ENCODE peak calls at places on chromosomes 13 and 19, in four cellular contexts. G, D, P and U are unnamed samples.

GRCh38 chr13:89554801-89555200 is 1792.7 kb upstream of the MIR17HG start:
- DNase-seq in G (no peak), D (no peak), P (no peak), U (no peak)

GRCh38 chr19:10478903-10479384 is 24.2 kb downstream of the KEAP1 start:
- DNase-seq in G (peak), D (peak), P (peak), U (peak)

GRCh38 chr13:113825851-113826250 is 38.0 kb downstream of the GAS6 start:
- DNase-seq in G (no peak), D (peak), P (no peak), U (no peak)

GRCh38 chr13:42181381-42181953 is 90.5 kb upstream of the AKAP11 start:
- DNase-seq in G (no peak), D (no peak), P (no peak), U (no peak)

GRCh38 chr19:35978832-35979365 is 16.1 kb upstream of the SDHAF1 start:
- DNase-seq in G (no peak), D (peak), P (no peak), U (no peak)

GRCh38 chr13:99998261-99998660 is 16.7 kb downstream of the ZIC2 start:
- DNase-seq in G (no peak), D (no peak), P (no peak), U (no peak)

GRCh38 chr19:7533281-7533819 is 2.2 kb upstream of the PNPLA6 start:
- DNase-seq in G (no peak), D (peak), P (no peak), U (peak)

GRCh38 chr13:51249767-51250741 is 27.9 kb downstream of the FAM124A start:
- DNase-seq in G (no peak), D (no peak), P (no peak), U (no peak)

GRCh38 chr13:50891206-50891605 is 18.4 kb upstream of the RNASEH2B start:
- DNase-seq in G (no peak), D (no peak), P (no peak), U (no peak)

GRCh38 chr13:73040968-73041580 is 17.7 kb upstream of the KLF5 start:
- DNase-seq in G (no peak), D (no peak), P (no peak), U (no peak)

GRCh38 chr13:26785845-26786630 is 25.5 kb upstream of the GPR12 start:
- DNase-seq in G (peak), D (no peak), P (no peak), U (no peak)

GRCh38 chr13:100815476-100816046 is 141.0 kb upstream of the TMTC4 start:
- DNase-seq in G (no peak), D (no peak), P (no peak), U (no peak)

GRCh38 chr13:93875527-93875926 is 604.0 kb downstream of the DCT start:
- DNase-seq in G (no peak), D (no peak), P (no peak), U (no peak)

GRCh38 chr13:87120476-87120875 is 550.7 kb upstream of the SLITRK5 start:
- DNase-seq in G (no peak), D (no peak), P (no peak), U (no peak)

GRCh38 chr13:74064805-74065204 is 69.4 kb downstream of the KLF12 start:
- DNase-seq in G (no peak), D (no peak), P (no peak), U (no peak)

GRCh38 chr13:76425930-76426329 is 460.3 kb downstream of the KCTD12 start:
- DNase-seq in G (no peak), D (no peak), P (no peak), U (no peak)

GRCh38 chr19:47694466-47695273 is 18.6 kb upstream of the EHD2 start:
- DNase-seq in G (no peak), D (no peak), P (no peak), U (no peak)

GRCh38 chr13:103004790-103005307 is 61.4 kb downstream of the SLC10A2 start:
- DNase-seq in G (no peak), D (no peak), P (no peak), U (no peak)

GRCh38 chr13:86201477-86201876 is 402.3 kb upstream of the SLITRK6 start:
- DNase-seq in G (no peak), D (no peak), P (no peak), U (no peak)

GRCh38 chr13:27978301-27978968 is 9.3 kb upstream of the CDX2 start:
- DNase-seq in G (no peak), D (peak), P (no peak), U (no peak)

GRCh38 chr13:53064721-53065120 is 36.1 kb downstream of the OLFM4 start:
- DNase-seq in G (no peak), D (peak), P (no peak), U (no peak)

GRCh38 chr13:99265823-99266426 is 7.7 kb upstream of the GPR18 start:
- DNase-seq in G (peak), D (no peak), P (no peak), U (no peak)

GRCh38 chr19:16143399-16144215 is at the start of gene HSH2D:
- DNase-seq in G (peak), D (peak), P (no peak), U (no peak)

GRCh38 chr19:30159636-30160035 is 212.5 kb upstream of the ZNF536 start:
- DNase-seq in G (no peak), D (no peak), P (no peak), U (no peak)

GRCh38 chr13:33125821-33126570 is 109.8 kb downstream of the KL start:
- DNase-seq in G (no peak), D (no peak), P (peak), U (peak)

GRCh38 chr19:11106477-11106876 is 17.2 kb downstream of the LDLR start:
- DNase-seq in G (no peak), D (no peak), P (no peak), U (no peak)

GRCh38 chr19:6412111-6412999 is 12.3 kb downstream of the KHSRP start:
- DNase-seq in G (peak), D (peak), P (no peak), U (peak)

GRCh38 chr13:110311721-110312668 is 4.9 kb downstream of the COL4A2 start:
- DNase-seq in G (no peak), D (no peak), P (no peak), U (no peak)

GRCh38 chr13:99295488-99296252 is 11.5 kb downstream of the GPR183 start:
- DNase-seq in G (no peak), D (no peak), P (no peak), U (no peak)

GRCh38 chr13:99312493-99312883 is 5.3 kb upstream of the GPR183 start:
- DNase-seq in G (no peak), D (no peak), P (no peak), U (peak)

GRCh38 chr19:32457540-32457939 is 52.0 kb downstream of the DPY19L3 start:
- DNase-seq in G (no peak), D (no peak), P (no peak), U (no peak)

GRCh38 chr13:102729560-102730275 is 34.9 kb upstream of the METTL21C start:
- DNase-seq in G (no peak), D (no peak), P (no peak), U (no peak)

GRCh38 chr19:39370735-39371134 is 20.2 kb downstream of the PAF1 start:
- DNase-seq in G (no peak), D (no peak), P (no peak), U (no peak)
- H3K27ac ChIP-seq in G (no peak), D (no peak), P (no peak), U (no peak)

DNA sequence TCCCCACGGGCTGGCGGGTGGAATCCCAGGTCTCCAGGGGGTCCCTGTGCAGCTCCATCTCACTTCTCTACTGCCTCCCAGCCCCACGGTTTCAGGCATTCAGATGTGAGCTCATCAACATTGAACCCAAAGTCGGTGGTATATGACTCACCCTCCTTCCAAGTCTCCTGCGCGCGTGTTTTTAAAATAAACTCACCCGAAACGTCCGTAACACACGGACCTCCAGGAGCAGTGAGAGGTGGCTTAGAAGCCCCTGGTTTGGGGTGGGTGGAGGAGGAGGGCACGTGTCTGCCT is 14.0 kb upstream of the CRTC1 start:
- DNase-seq in G (no peak), D (no peak), P (no peak), U (no peak)
- H3K27ac ChIP-seq in G (no peak), D (no peak), P (no peak), U (no peak)

GRCh38 chr13:106233336-106233735 is 302.1 kb downstream of the EFNB2 start:
- DNase-seq in G (no peak), D (no peak), P (no peak), U (no peak)
- H3K27ac ChIP-seq in G (no peak), D (no peak), P (no peak), U (no peak)

DNA sequence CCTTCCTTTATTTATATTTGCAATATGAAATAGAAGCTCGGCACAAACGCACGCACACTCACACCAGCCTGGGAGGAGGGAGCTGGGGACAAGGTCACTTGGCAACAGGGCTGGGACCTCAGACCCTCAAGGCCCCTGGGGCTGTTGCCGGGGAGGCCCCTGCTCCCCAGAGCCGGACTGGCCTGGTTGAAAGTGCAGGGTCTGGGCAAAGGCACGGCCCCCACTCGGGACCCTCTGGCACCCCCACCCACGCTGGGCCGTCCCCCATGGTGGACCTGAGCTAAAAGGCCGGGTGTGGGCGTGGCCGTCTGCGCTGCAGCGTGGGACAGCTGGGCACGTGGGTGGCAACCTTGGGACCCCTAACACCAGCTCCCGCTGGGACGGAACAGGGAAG is 1.2 kb upstream of the TMEM86B start:
- DNase-seq in G (no peak), D (peak), P (no peak), U (no peak)
- H3K27ac ChIP-seq in G (no peak), D (no peak), P (no peak), U (no peak)

GRCh38 chr13:49585220-49586157 is at the start of gene RCBTB1:
- DNase-seq in G (peak), D (peak), P (peak), U (peak)
- H3K27ac ChIP-seq in G (peak), D (peak), P (peak), U (peak)

GRCh38 chr19:1360126-1360817 is 23.4 kb upstream of the NDUFS7 start:
- DNase-seq in G (no peak), D (no peak), P (no peak), U (no peak)

GRCh38 chr19:1362385-1363257 is 21.1 kb upstream of the NDUFS7 start:
- DNase-seq in G (no peak), D (no peak), P (no peak), U (no peak)

GRCh38 chr19:1360818-1361461 is 22.8 kb upstream of the NDUFS7 start:
- DNase-seq in G (no peak), D (peak), P (no peak), U (peak)

GRCh38 chr19:1363599-1363998 is 20.1 kb upstream of the NDUFS7 start:
- DNase-seq in G (peak), D (no peak), P (no peak), U (no peak)

DNA sequence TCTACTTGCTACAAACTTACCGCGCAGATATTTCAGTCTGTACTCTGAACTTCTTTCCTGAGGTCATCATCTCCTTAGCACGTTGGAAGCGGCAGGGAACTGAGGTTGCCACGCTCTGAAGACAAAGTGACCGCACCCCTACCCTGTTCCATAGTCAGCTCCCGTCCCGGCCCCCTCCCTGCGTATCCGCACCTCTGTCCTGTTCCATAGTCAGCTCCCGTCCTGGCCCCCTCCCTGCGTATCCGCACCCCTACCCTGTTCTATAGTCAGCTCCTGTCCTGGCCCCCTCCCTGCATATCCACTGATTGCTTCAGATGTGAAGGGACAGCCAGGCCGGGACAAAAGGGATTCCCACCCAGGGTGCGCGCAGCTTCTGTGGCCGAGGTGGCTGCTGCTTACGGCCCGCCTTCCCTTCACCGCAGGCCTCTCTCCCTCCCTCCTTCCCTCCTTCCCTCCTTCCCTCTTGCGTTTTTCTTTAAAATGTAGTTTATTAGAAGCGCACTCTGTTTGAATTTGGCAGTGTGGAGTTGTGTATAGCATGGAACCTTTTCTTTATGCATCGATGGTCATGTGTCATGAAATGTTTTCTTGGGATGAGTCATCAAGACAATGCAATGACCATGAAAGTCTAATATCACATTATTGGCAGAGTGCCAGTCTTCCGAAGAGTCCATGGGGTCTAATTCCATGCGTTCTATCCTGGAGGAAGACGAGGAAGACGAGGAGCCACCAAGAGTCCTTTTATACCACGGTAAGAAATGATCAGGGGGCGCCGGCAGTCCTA is 21.9 kb upstream of the NDUFS7 start:
- DNase-seq in G (no peak), D (no peak), P (no peak), U (no peak)
- H3K27ac ChIP-seq in G (no peak), D (no peak), P (peak), U (peak)